ENCODE peak calls at places on chromosomes 3 and 15, in six cellular contexts. B is CD8-positive, alpha-beta T cell; G is NCI-H146; X is endothelial cell of umbilical vein; N is LoVo; R is KBM-7. O is an unnamed sample.

GRCh38 chr15:31487811-31488436 is 161.3 kb downstream of the KLF13 start:
- DNase-seq in X (no peak), B (no peak), N (no peak), R (no peak), G (no peak), O (no peak)

GRCh38 chr15:101827257-101827656 is 15.3 kb downstream of the OR4F15 start:
- DNase-seq in B (no peak), N (no peak), R (no peak), G (no peak), X (no peak), O (no peak)

GRCh38 chr15:57183614-57184344 is 192.5 kb upstream of the CGNL1 start:
- DNase-seq in N (no peak), B (no peak), X (no peak), G (no peak), R (no peak), O (no peak)

GRCh38 chr3:187742351-187743171 is 2.7 kb downstream of the BCL6 start:
- DNase-seq in B (no peak), N (peak), G (no peak), X (no peak), R (peak), O (no peak)

GRCh38 chr3:47478022-47478421 is 2.3 kb upstream of the SCAP start:
- DNase-seq in N (no peak), R (no peak), G (no peak), B (no peak), X (no peak), O (no peak)

GRCh38 chr3:41307065-41307464 is 107.8 kb downstream of the CTNNB1 start:
- DNase-seq in R (no peak), N (no peak), X (no peak), G (no peak), B (no peak), O (no peak)

GRCh38 chr15:95468820-95469219 is 861.7 kb upstream of the NR2F2 start:
- DNase-seq in G (no peak), X (no peak), B (no peak), R (no peak), N (no peak), O (peak)

GRCh38 chr3:154421067-154421466 is 8.9 kb downstream of the GPR149 start:
- DNase-seq in G (no peak), N (peak), X (peak), B (no peak), R (peak), O (no peak)

GRCh38 chr15:38145671-38146111 is 106.9 kb upstream of the SPRED1 start:
- DNase-seq in N (no peak), X (no peak), R (no peak), G (peak), B (no peak), O (no peak)

GRCh38 chr3:56911363-56911762 is 109.6 kb upstream of the ARHGEF3 start:
- DNase-seq in B (no peak), R (peak), X (peak), N (no peak), G (no peak), O (peak)

GRCh38 chr15:52349062-52349700 is 53.6 kb upstream of the MYO5C start:
- DNase-seq in G (no peak), X (no peak), B (no peak), R (no peak), N (no peak), O (no peak)

GRCh38 chr15:48966595-48967301 is 3.0 kb upstream of the SHC4 start:
- DNase-seq in X (no peak), N (peak), R (peak), B (no peak), G (no peak), O (no peak)

GRCh38 chr3:191774485-191774884 is 313.5 kb downstream of the PYDC2 start:
- DNase-seq in R (no peak), G (no peak), N (peak), B (no peak), X (no peak), O (no peak)

GRCh38 chr3:119427669-119428068 is 35.7 kb downstream of the TMEM39A start:
- DNase-seq in G (no peak), N (no peak), R (peak), X (no peak), B (no peak), O (peak)

GRCh38 chr15:55434989-55435825 is 26.9 kb downstream of the PIERCE2 start:
- DNase-seq in X (peak), N (peak), B (no peak), R (peak), G (peak), O (peak)

GRCh38 chr3:86794336-86795065 is 196.4 kb downstream of the VGLL3 start:
- DNase-seq in X (no peak), R (no peak), N (no peak), B (no peak), G (no peak), O (no peak)

GRCh38 chr15:100771745-100772144 is 107.9 kb upstream of the ALDH1A3 start:
- DNase-seq in B (no peak), N (no peak), R (no peak), G (no peak), X (no peak), O (peak)

GRCh38 chr15:78507831-78508160 is 419 bp downstream of the HYKK start:
- DNase-seq in X (no peak), G (peak), N (no peak), R (no peak), B (no peak), O (no peak)

GRCh38 chr15:65081758-65082157 is 5.2 kb downstream of the KBTBD13 start:
- DNase-seq in G (no peak), X (no peak), R (no peak), B (no peak), N (no peak), O (no peak)